ENCODE peak calls at places on chromosome 19, in nine cellular contexts. M, V, R, K, E, P, I, S and Q are unnamed samples.

GRCh38 chr19:35214766-35215422 is 13.6 kb downstream of the FAM187B start:
- DNase-seq in M (no peak), V (no peak), R (no peak), K (no peak), E (no peak), P (no peak), I (no peak), S (no peak), Q (no peak)

GRCh38 chr19:55600336-55601028 is 394 bp downstream of the ZNF524 start:
- DNase-seq in M (no peak), V (no peak), R (no peak), K (no peak), E (no peak), P (peak; percentile 79), I (peak; percentile 86), S (no peak), Q (no peak)

GRCh38 chr19:35088514-35088913 is 27.1 kb upstream of the FXYD3 start:
- DNase-seq in M (peak; percentile 66), V (peak; percentile 55), R (peak; percentile 69), K (no peak), E (peak; percentile 78), P (no peak), I (no peak), S (peak; percentile 78), Q (peak; percentile 63)

GRCh38 chr19:38792250-38793111 is 3.5 kb downstream of the LGALS7B start:
- DNase-seq in M (no peak), V (no peak), R (no peak), K (no peak), E (peak; percentile 15), P (no peak), I (peak; percentile 67), S (no peak), Q (no peak)

GRCh38 chr19:45164577-45165335 is 4.0 kb upstream of the NKPD1 start:
- DNase-seq in M (no peak), V (no peak), R (peak; percentile 45), K (peak; percentile 49), E (peak; percentile 88), P (no peak), I (peak; percentile 82), S (peak; percentile 85), Q (no peak)

GRCh38 chr19:46878613-46879375 is 18.0 kb downstream of the ARHGAP35 start:
- DNase-seq in M (no peak), V (peak; percentile 80), R (peak; percentile 91), K (no peak), E (peak; percentile 85), P (no peak), I (no peak), S (no peak), Q (peak; percentile 66)

GRCh38 chr19:48642862-48643261 is 3.1 kb downstream of the CA11 start:
- DNase-seq in M (no peak), V (no peak), R (no peak), K (no peak), E (no peak), P (no peak), I (no peak), S (no peak), Q (no peak)

GRCh38 chr19:58544591-58545285 is 874 bp downstream of the TRIM28 start:
- DNase-seq in M (no peak), V (peak; percentile 55), R (no peak), K (no peak), E (peak; percentile 62), P (peak; percentile 41), I (peak; percentile 82), S (no peak), Q (no peak)

GRCh38 chr19:20279516-20279915 is 112.5 kb downstream of the ZNF486 start:
- DNase-seq in M (no peak), V (no peak), R (no peak), K (no peak), E (no peak), P (peak; percentile 14), I (no peak), S (no peak), Q (no peak)

GRCh38 chr19:58033741-58034475 is at the start of gene ZSCAN1:
- DNase-seq in M (no peak), V (no peak), R (peak; percentile 84), K (no peak), E (peak; percentile 58), P (peak; percentile 96), I (peak; percentile 83), S (peak; percentile 22), Q (no peak)

GRCh38 chr19:7489609-7490044 is 792 bp upstream of the PEX11G start:
- DNase-seq in M (no peak), V (no peak), R (no peak), K (no peak), E (no peak), P (no peak), I (no peak), S (no peak), Q (no peak)

GRCh38 chr19:35843676-35844481 is 8.4 kb downstream of the NPHS1 start:
- DNase-seq in M (no peak), V (no peak), R (no peak), K (no peak), E (no peak), P (no peak), I (no peak), S (peak; percentile 6), Q (no peak)

GRCh38 chr19:44304659-44305193 is at the start of gene ZNF235:
- DNase-seq in M (peak; percentile 88), V (peak; percentile 96), R (peak; percentile 98), K (peak; percentile 63), E (peak; percentile 98), P (peak; percentile 89), I (peak; percentile 76), S (peak; percentile 97), Q (peak; percentile 94)

GRCh38 chr19:10292789-10293636 is 3.3 kb downstream of the ICAM5 start:
- DNase-seq in M (no peak), V (peak; percentile 32), R (no peak), K (no peak), E (no peak), P (no peak), I (no peak), S (no peak), Q (no peak)

GRCh38 chr19:5623397-5624153 is 692 bp downstream of the SAFB start:
- DNase-seq in M (no peak), V (no peak), R (no peak), K (peak; percentile 16), E (peak; percentile 12), P (no peak), I (peak; percentile 7), S (no peak), Q (no peak)

GRCh38 chr19:42301646-42302204 is at the start of gene PRR19:
- DNase-seq in M (no peak), V (no peak), R (no peak), K (no peak), E (no peak), P (no peak), I (no peak), S (no peak), Q (no peak)

GRCh38 chr19:48123907-48124675 is 13.5 kb upstream of the PLA2G4C start:
- DNase-seq in M (peak; percentile 42), V (peak; percentile 84), R (peak; percentile 67), K (no peak), E (peak; percentile 31), P (no peak), I (peak; percentile 45), S (peak; percentile 96), Q (peak; percentile 15)

GRCh38 chr19:18788782-18789421 is 2.2 kb downstream of the COMP start:
- DNase-seq in M (no peak), V (no peak), R (no peak), K (no peak), E (no peak), P (no peak), I (no peak), S (no peak), Q (no peak)

GRCh38 chr19:18090545-18091216 is 3.9 kb upstream of the IL12RB1 start:
- DNase-seq in M (no peak), V (no peak), R (peak; percentile 55), K (no peak), E (peak; percentile 58), P (no peak), I (no peak), S (no peak), Q (no peak)

GRCh38 chr19:56222901-56223300 is 20.8 kb downstream of the ZSCAN5C start:
- DNase-seq in M (no peak), V (no peak), R (no peak), K (no peak), E (no peak), P (no peak), I (no peak), S (no peak), Q (no peak)

GRCh38 chr19:44753932-44754742 is 5.6 kb downstream of the BCL3 start:
- DNase-seq in M (peak; percentile 61), V (peak; percentile 74), R (peak; percentile 67), K (peak; percentile 31), E (peak; percentile 90), P (peak; percentile 30), I (peak; percentile 79), S (peak; percentile 71), Q (no peak)